ENCODE peak calls at places on chromosomes 4 and X, in seven cellular contexts. W, O, F, N, X, Q and J are unnamed samples.

GRCh38 chr4:124939908-124940307 is 227.4 kb upstream of the ANKRD50 start:
- ATAC-seq in W (no peak), O (no peak), F (no peak), N (no peak), X (no peak), Q (no peak), J (no peak)

GRCh38 chr4:59818656-59819055 is 1381.5 kb upstream of the ADGRL3 start:
- ATAC-seq in W (no peak), O (peak; percentile 46), F (peak; percentile 62), N (no peak), X (no peak), Q (peak; percentile 57), J (no peak)

GRCh38 chrX:129496625-129497024 is 26.7 kb downstream of the SMARCA1 start:
- ATAC-seq in W (no peak), O (no peak), F (no peak), N (no peak), X (no peak), Q (no peak), J (no peak)

GRCh38 chr4:110970642-110971041 is 347.8 kb upstream of the PITX2 start:
- ATAC-seq in W (no peak), O (no peak), F (peak; percentile 77), N (no peak), X (no peak), Q (no peak), J (no peak)

GRCh38 chrX:119230850-119231249 is 5.2 kb upstream of the PGRMC1 start:
- ATAC-seq in W (no peak), O (no peak), F (no peak), N (no peak), X (no peak), Q (peak; percentile 39), J (peak; percentile 82)

GRCh38 chrX:68703849-68704248 is 56.4 kb downstream of the STARD8 start:
- ATAC-seq in W (no peak), O (no peak), F (no peak), N (no peak), X (peak; percentile 26), Q (no peak), J (no peak)

GRCh38 chr4:833731-834367 is 7.9 kb upstream of the CPLX1 start:
- ATAC-seq in W (no peak), O (peak; percentile 76), F (no peak), N (no peak), X (no peak), Q (no peak), J (no peak)

GRCh38 chr4:95362066-95362465 is 186.7 kb downstream of the UNC5C start:
- ATAC-seq in W (no peak), O (no peak), F (no peak), N (no peak), X (no peak), Q (no peak), J (no peak)

GRCh38 chr4:142683503-142683902 is 162.6 kb downstream of the INPP4B start:
- ATAC-seq in W (no peak), O (no peak), F (no peak), N (no peak), X (no peak), Q (no peak), J (no peak)

GRCh38 chr4:108543359-108543968 is 76.9 kb upstream of the RPL34 start:
- ATAC-seq in W (no peak), O (no peak), F (no peak), N (no peak), X (no peak), Q (no peak), J (no peak)

GRCh38 chrX:7146703-7147430 is 645 bp upstream of the STS start:
- ATAC-seq in W (peak; percentile 14), O (no peak), F (peak; percentile 51), N (peak; percentile 15), X (no peak), Q (peak; percentile 1), J (peak; percentile 40)

GRCh38 chr4:125314676-125315570 is at the start of gene FAT4:
- ATAC-seq in W (peak; percentile 97), O (peak; percentile 84), F (peak; percentile 91), N (peak; percentile 31), X (peak; percentile 72), Q (peak; percentile 73), J (peak; percentile 50)

GRCh38 chr4:151561551-151562256 is 152.7 kb downstream of the FHIP1A start:
- ATAC-seq in W (no peak), O (no peak), F (no peak), N (no peak), X (no peak), Q (no peak), J (no peak)

GRCh38 chr4:26647523-26648224 is 63.8 kb downstream of the TBC1D19 start:
- ATAC-seq in W (no peak), O (no peak), F (no peak), N (no peak), X (no peak), Q (no peak), J (no peak)

GRCh38 chr4:4289055-4289454 is 899 bp downstream of the LYAR start:
- ATAC-seq in W (no peak), O (no peak), F (no peak), N (no peak), X (no peak), Q (no peak), J (no peak)

GRCh38 chrX:103793541-103793932 is 16.9 kb downstream of the PLP1 start:
- ATAC-seq in W (no peak), O (no peak), F (no peak), N (no peak), X (no peak), Q (no peak), J (no peak)

GRCh38 chrX:153821066-153821465 is 9.3 kb downstream of the PDZD4 start:
- ATAC-seq in W (no peak), O (no peak), F (no peak), N (no peak), X (no peak), Q (no peak), J (no peak)

GRCh38 chr4:128220286-128221235 is 67.1 kb downstream of the PGRMC2 start:
- ATAC-seq in W (no peak), O (peak; percentile 39), F (peak; percentile 86), N (no peak), X (no peak), Q (no peak), J (no peak)

GRCh38 chr4:175656615-175657014 is 155.4 kb downstream of the GPM6A start:
- ATAC-seq in W (no peak), O (no peak), F (no peak), N (no peak), X (no peak), Q (no peak), J (no peak)

GRCh38 chr4:159410076-159410777 is 307.3 kb downstream of the RAPGEF2 start:
- ATAC-seq in W (no peak), O (no peak), F (no peak), N (no peak), X (no peak), Q (no peak), J (no peak)